ENCODE peak calls at places on chromosomes 13 and 19, in six cellular contexts. U is H1, G is mesendoderm, E is neuronal stem cell, L is mesenchymal stem cell, V is IMR-90. D is an unnamed sample.

GRCh38 chr13:113771709-113772331 is 12.8 kb downstream of the TMEM255B start:
- DNase-seq in L (no peak), G (no peak), E (no peak), U (no peak), V (peak), D (no peak)

GRCh38 chr19:54481326-54481930 is 8.3 kb upstream of the CDC42EP5 start:
- DNase-seq in U (no peak), G (peak), V (peak), L (peak), E (peak), D (peak)

GRCh38 chr19:10292789-10293636 is 3.3 kb downstream of the ICAM5 start:
- DNase-seq in G (peak), U (no peak), E (no peak), V (no peak), L (no peak), D (peak)

GRCh38 chr13:59120297-59120843 is 1043.4 kb downstream of the DIAPH3 start:
- DNase-seq in E (no peak), V (peak), G (no peak), L (peak), U (no peak), D (no peak)

GRCh38 chr19:2551864-2552185 is 75.9 kb downstream of the GADD45B start:
- DNase-seq in L (no peak), E (no peak), G (no peak), U (no peak), V (no peak), D (no peak)

GRCh38 chr19:49506575-49507105 is 5.8 kb upstream of the FCGRT start:
- DNase-seq in E (peak), U (no peak), L (peak), V (no peak), G (peak), D (peak)

GRCh38 chr19:39403331-39404312 is 3.0 kb upstream of the ZFP36 start:
- DNase-seq in L (peak), V (peak), G (peak), U (peak), E (peak), D (peak)

GRCh38 chr19:41993612-41994483 is at the start of gene ATP1A3:
- DNase-seq in V (peak), U (no peak), E (peak), G (peak), L (peak), D (peak)

GRCh38 chr19:42422576-42423461 is 4.4 kb downstream of the LIPE start:
- DNase-seq in E (no peak), G (peak), L (no peak), V (no peak), U (no peak), D (peak)

GRCh38 chr13:43963726-43964125 is 84.0 kb downstream of the LACC1 start:
- DNase-seq in V (no peak), G (peak), U (no peak), L (peak), E (no peak), D (peak)

GRCh38 chr19:7921302-7921954 is 1.3 kb downstream of the SNAPC2 start:
- DNase-seq in E (no peak), U (no peak), L (no peak), V (no peak), G (no peak), D (no peak)

GRCh38 chr19:43574424-43575155 is 737 bp downstream of the XRCC1 start:
- DNase-seq in U (no peak), E (no peak), G (no peak), L (no peak), V (peak), D (no peak)

GRCh38 chr19:40392894-40393517 is 3.0 kb upstream of the HIPK4 start:
- DNase-seq in V (no peak), E (no peak), G (no peak), U (no peak), L (no peak), D (no peak)

GRCh38 chr13:23547000-23547590 is 23.1 kb upstream of the TNFRSF19 start:
- DNase-seq in V (peak), G (peak), L (peak), U (peak), E (no peak), D (peak)

GRCh38 chr13:98959775-98960325 is 18.0 kb downstream of the DOCK9 start:
- DNase-seq in V (no peak), E (no peak), U (no peak), L (no peak), G (no peak), D (no peak)

GRCh38 chr13:95536629-95537241 is 15.8 kb upstream of the CLDN10 start:
- DNase-seq in G (no peak), U (no peak), V (peak), L (peak), E (no peak), D (no peak)

GRCh38 chr19:41416194-41416674 is 10.9 kb downstream of the B3GNT8 start:
- DNase-seq in L (no peak), U (no peak), G (no peak), E (no peak), V (no peak), D (no peak)

GRCh38 chr19:58450836-58451357 is 525 bp upstream of the ZNF324B start:
- DNase-seq in G (no peak), U (no peak), E (no peak), L (no peak), V (no peak), D (no peak)

GRCh38 chr19:19078801-19079200 is 15.0 kb downstream of the SLC25A42 start:
- DNase-seq in G (no peak), L (no peak), U (no peak), E (no peak), V (no peak), D (no peak)

DNA sequence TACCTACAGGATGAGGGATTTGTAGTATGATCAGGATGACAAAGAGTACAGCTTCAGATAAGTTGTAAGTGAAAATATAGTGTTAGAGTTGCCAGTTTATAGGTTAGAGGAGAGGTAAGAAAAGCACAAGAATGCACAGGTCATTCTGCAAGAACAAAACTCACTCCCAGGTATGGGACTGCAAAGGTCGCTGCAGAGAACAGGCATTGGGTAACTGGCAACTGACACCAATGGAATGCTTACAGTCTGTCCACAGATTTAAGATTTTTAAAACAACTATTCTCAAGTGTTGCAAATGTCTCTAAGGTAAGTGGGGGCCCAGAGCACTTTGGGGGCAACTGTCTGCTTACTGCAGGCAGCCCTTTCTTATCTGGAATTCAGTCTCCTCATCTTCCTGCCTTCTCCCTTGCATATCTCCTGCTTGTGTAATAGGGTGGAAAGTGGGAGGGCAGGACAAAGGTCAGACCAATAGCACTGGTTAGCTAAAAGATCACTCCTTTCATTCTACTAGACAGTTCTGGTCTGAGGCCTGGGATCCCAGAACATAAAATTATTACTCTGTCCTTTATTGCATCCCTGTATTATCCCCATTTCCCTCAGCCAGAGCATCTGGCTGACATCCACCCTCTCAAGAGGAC is 42.3 kb upstream of the ZNF726 start:
- DNase-seq in L (no peak), E (no peak), G (no peak), U (no peak), V (no peak), D (no peak)
- H2BK15ac ChIP-seq in L (no peak), E (no peak), G (no peak), U (no peak), V (no peak), D (no peak)

GRCh38 chr19:45158503-45159026 is 2.2 kb downstream of the NKPD1 start:
- DNase-seq in G (no peak), V (no peak), E (no peak), U (no peak), L (no peak), D (no peak)
- H2BK15ac ChIP-seq in G (no peak), V (no peak), E (no peak), U (peak), L (no peak), D (no peak)

DNA sequence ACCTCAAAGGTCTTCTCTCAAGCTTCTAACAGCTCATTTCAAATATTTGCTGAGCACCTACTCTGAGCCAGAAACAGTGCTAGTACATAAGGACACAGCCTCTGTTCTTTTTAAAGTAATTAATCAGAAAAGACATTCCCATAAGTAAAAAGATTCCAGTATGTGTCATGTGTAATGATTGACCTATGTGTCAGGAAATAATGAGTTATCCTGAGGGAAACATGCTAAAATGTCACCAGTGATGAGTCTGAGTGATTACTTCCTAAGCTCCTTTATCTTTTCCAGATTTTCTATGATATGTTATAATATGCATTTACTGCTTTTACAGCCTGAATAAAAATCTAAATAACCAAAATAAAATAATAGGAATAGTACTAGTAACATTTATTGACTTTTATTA is 107.6 kb downstream of the SLC25A15 start:
- DNase-seq in G (no peak), V (no peak), E (no peak), L (no peak), U (no peak), D (no peak)
- H2BK15ac ChIP-seq in G (no peak), V (no peak), E (no peak), L (no peak), U (no peak), D (no peak)

GRCh38 chr13:77563110-77563509 is 27.6 kb downstream of the SCEL start:
- DNase-seq in G (no peak), U (no peak), L (peak), E (no peak), V (peak), D (no peak)
- H2BK15ac ChIP-seq in G (no peak), U (no peak), L (no peak), E (no peak), V (no peak), D (no peak)

D was measured in H9.